ENCODE peak calls at places on chromosomes 13 and 19, in five cellular contexts. W, P, D, H and Q are unnamed samples. For H3K9me3, the result is how much of the 10 kb centered on the place peaks cover.

GRCh38 chr19:33781996-33782395 is 14.7 kb upstream of the KCTD15 start:
- DNase-seq in W (no peak), P (no peak), D (no peak), H (no peak), Q (no peak)

GRCh38 chr19:21256722-21257121 is 72.5 kb downstream of the ZNF708 start:
- DNase-seq in W (no peak), P (no peak), D (peak), H (no peak), Q (no peak)

GRCh38 chr19:52397310-52398090 is at the start of gene ZNF528:
- DNase-seq in W (peak), P (peak), D (peak), H (peak), Q (peak)

GRCh38 chr13:21234537-21234936 is 58.1 kb downstream of the MRPL57 start:
- DNase-seq in W (no peak), P (no peak), D (peak), H (no peak), Q (no peak)

GRCh38 chr19:33677745-33678426 is 56.1 kb downstream of the CHST8 start:
- DNase-seq in W (no peak), P (no peak), D (no peak), H (no peak), Q (no peak)

GRCh38 chr19:52343548-52343947 is 7.5 kb downstream of the ZNF610 start:
- DNase-seq in W (peak), P (peak), D (peak), H (no peak), Q (peak)

GRCh38 chr13:94345374-94346195 is 133.9 kb downstream of the DCT start:
- DNase-seq in W (no peak), P (no peak), D (peak), H (no peak), Q (no peak)

GRCh38 chr19:54938906-54939305 is 8.4 kb downstream of the NLRP7 start:
- DNase-seq in W (no peak), P (no peak), D (no peak), H (no peak), Q (no peak)

GRCh38 chr19:16366433-16367268 is 42.0 kb downstream of the KLF2 start:
- DNase-seq in W (no peak), P (no peak), D (no peak), H (peak), Q (no peak)

GRCh38 chr13:89052699-89053098 is 1381.5 kb downstream of the SLITRK5 start:
- DNase-seq in W (no peak), P (no peak), D (no peak), H (no peak), Q (no peak)

GRCh38 chr13:25187596-25187995 is 15.5 kb upstream of the AMER2 start:
- DNase-seq in W (no peak), P (no peak), D (no peak), H (no peak), Q (no peak)

GRCh38 chr19:45470147-45471081 is 2.6 kb downstream of the FOSB start:
- DNase-seq in W (peak), P (peak), D (no peak), H (peak), Q (peak)

GRCh38 chr13:37984357-37984756 is 114.8 kb upstream of the TRPC4 start:
- DNase-seq in W (no peak), P (no peak), D (peak), H (no peak), Q (no peak)

GRCh38 chr19:4815426-4816387 is 15.8 kb downstream of the TICAM1 start:
- DNase-seq in W (peak), P (peak), D (peak), H (peak), Q (peak)

GRCh38 chr19:33673996-33674395 is 52.2 kb downstream of the CHST8 start:
- DNase-seq in W (no peak), P (no peak), D (no peak), H (no peak), Q (no peak)

GRCh38 chr13:103788061-103788652 is 721.9 kb upstream of the SLC10A2 start:
- DNase-seq in W (no peak), P (no peak), D (peak), H (no peak), Q (no peak)

GRCh38 chr19:49832556-49832955 is 14.5 kb downstream of the MED25 start:
- DNase-seq in W (no peak), P (no peak), D (no peak), H (no peak), Q (no peak)

GRCh38 chr13:65595881-65596280 is 1634.3 kb downstream of the PCDH9 start:
- DNase-seq in W (no peak), P (no peak), D (no peak), H (no peak), Q (no peak)

GRCh38 chr13:38872693-38873092 is 117.9 kb downstream of the STOML3 start:
- DNase-seq in W (no peak), P (no peak), D (peak), H (no peak), Q (peak)

GRCh38 chr13:27966641-27967202 is 2.4 kb downstream of the CDX2 start:
- DNase-seq in W (no peak), P (no peak), D (no peak), H (no peak), Q (no peak)

GRCh38 chr19:46692918-46693722 is 23.8 kb downstream of the PRKD2 start:
- DNase-seq in W (no peak), P (no peak), D (no peak), H (no peak), Q (no peak)

GRCh38 chr13:82436099-82436585 is 1446.1 kb downstream of the SLITRK1 start:
- DNase-seq in W (no peak), P (no peak), D (no peak), H (no peak), Q (no peak)

GRCh38 chr19:582497-583197 is 7.0 kb upstream of the HCN2 start:
- DNase-seq in W (peak), P (no peak), D (no peak), H (peak), Q (no peak)

GRCh38 chr13:99995503-99996176 is 14.1 kb downstream of the ZIC2 start:
- DNase-seq in W (no peak), P (no peak), D (peak), H (no peak), Q (no peak)

GRCh38 chr19:28429356-28429755 is 783.6 kb downstream of the UQCRFS1 start:
- DNase-seq in W (no peak), P (no peak), D (no peak), H (no peak), Q (no peak)

GRCh38 chr13:44249439-44249838 is 124.2 kb upstream of the SERP2 start:
- DNase-seq in W (no peak), P (peak), D (no peak), H (no peak), Q (peak)

GRCh38 chr19:2683430-2683995 is 19.0 kb downstream of the GNG7 start:
- DNase-seq in W (no peak), P (no peak), D (no peak), H (no peak), Q (no peak)
- H3K27ac ChIP-seq in W (no peak), P (no peak), D (no peak), H (no peak), Q (no peak)

GRCh38 chr19:48470281-48470680 is 1.1 kb downstream of the CYTH2 start:
- DNase-seq in W (no peak), P (no peak), D (no peak), H (peak), Q (no peak)
- H3K9me3 ChIP-seq in W (under half), P (under half), D (under half), H (under half), Q (under half)

GRCh38 chr13:50409186-50409585 is 393.9 kb downstream of the KCNRG start:
- DNase-seq in W (no peak), P (no peak), D (no peak), H (no peak), Q (no peak)

GRCh38 chr13:50415428-50415827 is 400.2 kb downstream of the KCNRG start:
- DNase-seq in W (no peak), P (no peak), D (no peak), H (no peak), Q (no peak)

GRCh38 chr13:50410921-50411712 is 395.9 kb downstream of the KCNRG start:
- DNase-seq in W (peak), P (no peak), D (peak), H (no peak), Q (no peak)

GRCh38 chr13:50414640-50415039 is 399.4 kb downstream of the KCNRG start:
- DNase-seq in W (no peak), P (no peak), D (no peak), H (no peak), Q (no peak)

GRCh38 chr13:50412046-50412617 is 396.9 kb downstream of the KCNRG start:
- DNase-seq in W (no peak), P (no peak), D (no peak), H (no peak), Q (no peak)
- H3K27ac ChIP-seq in W (no peak), P (no peak), D (no peak), H (no peak), Q (no peak)

DNA sequence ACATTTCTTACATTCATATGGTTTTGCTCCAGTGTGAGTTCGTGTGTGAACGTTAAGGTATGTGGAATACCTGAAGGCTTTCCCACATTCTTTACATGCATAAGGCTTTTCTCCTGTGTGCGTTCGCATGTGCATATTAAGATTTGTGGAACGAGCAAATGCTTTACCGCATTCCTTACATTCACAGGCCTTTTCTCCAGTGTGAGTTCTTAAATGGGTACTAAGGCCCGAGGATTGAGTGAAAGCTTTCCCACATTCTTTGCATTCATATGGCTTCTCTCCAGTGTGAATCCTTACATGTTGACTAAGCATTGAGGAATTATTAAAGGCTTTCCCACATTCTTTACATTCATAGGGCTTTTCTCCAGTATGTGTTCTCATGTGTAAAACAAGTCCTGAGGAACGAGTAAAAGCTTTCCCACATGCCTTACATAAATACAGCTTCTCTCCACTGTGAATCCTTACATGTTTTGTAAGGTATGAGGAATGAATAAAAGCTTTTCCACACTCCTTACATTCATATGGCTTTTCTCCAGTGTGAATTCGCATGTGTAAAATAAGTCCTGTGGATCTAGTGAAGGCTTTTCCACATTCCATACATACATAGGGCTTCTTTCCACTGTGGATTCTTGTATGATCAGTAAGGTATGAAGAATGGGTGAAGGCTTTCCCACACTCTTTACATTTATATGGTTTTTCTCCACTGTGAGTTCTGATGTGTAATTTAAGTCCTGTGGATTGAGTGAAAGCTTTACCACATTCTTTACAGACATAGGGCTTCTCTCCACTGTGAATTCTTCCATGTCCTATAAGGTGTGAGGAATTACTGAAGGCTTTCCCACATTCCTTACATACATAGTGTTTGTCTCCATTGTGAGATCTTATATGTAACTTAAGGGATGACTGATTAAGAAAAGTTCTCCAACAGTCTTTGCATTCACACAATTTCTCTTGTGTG is 10.7 kb downstream of the ZNF846 start:
- DNase-seq in W (no peak), P (no peak), D (no peak), H (no peak), Q (no peak)
- H3K9me3 ChIP-seq in W (under half), P (under half), D (under half), H (under half), Q (under half)

DNA sequence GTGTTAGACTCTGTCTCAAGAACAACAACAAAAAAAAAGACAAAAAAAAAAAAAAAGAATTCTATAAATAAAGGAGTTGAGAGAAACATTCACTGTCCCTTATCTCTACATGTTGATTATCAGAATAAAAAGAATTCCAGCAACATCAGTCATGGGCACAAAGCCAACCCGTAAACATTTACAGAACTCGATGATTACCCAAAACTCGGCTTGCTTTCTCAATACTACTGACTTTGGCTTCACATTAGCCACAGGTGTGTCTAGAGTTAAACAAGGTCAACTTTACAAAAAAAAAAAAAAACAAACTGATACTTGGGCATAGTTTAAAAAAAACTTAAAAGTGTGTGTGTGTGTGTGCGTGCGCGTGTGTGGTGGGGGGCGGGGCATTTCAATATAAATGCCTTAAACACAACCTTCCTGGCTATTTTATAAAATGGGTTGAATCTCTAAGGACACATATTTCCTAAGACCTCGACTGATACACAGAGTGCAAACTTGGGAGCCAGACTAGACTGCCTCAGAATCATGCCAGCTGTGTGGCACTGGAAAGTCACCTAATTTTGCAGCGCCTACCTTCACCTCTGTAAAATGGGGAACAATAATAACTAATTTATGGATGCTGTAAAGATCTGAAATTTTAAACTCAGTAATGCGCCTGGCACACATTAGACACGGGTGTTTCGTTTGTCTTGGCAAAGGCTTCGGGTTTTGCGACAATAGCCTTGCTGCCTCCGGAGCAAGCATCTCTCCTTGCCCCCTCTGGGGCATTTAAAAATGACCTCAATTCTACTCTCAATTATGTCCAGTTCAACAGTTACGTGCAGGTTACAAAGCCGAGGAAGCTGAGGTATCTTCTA is 925 bp downstream of the EBPL start:
- DNase-seq in W (peak), P (no peak), D (peak), H (no peak), Q (peak)
- H3K27ac ChIP-seq in W (peak), P (no peak), D (peak), H (peak), Q (peak)

GRCh38 chr13:112106467-112107141 is 39.7 kb downstream of the SOX1 start:
- DNase-seq in W (no peak), P (no peak), D (no peak), H (peak), Q (no peak)
- H3K9me3 ChIP-seq in W (under half), P (under half), D (under half), H (under half), Q (under half)

DNA sequence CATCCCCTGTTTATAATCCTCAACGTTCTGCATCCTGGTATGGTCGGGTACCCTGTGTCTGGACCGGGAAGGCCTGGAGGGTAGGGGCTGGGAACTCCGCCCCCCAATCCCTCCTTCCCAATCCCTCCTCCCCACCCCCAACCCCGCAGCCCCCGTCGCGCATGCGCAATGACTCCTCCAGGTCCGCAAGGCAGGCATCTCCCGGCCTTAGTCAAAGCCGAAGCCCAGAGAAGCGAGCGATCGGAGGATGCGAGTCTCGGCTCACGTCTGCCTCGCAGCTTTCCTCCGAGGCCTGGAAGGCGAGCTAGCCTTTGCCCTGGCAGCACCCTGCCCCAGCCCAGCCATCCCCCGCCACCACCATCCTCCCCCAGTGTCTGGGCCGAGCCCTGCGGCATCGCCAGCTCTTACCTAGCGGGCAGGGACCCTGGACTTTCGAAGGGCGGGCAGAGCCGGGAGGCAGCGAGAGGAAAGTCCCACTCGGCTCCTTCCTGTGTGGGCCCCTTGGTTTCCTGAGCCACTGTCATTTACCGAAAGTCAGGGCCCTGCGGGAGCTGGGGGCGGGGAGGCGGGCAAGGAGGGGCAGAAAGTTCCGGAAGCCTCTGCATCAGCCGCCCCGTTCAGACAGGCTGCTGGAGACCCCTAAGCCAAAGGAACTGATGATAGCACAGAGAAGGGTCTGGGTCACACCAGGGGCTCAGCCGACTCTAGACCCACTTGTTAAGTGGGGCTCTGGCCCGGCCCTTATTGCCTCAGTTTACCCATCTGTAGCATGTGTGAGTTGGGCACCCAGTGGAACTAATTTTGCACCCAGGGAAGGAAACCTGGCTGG is at the start of gene JAK3:
- DNase-seq in W (peak), P (peak), D (peak), H (peak), Q (peak)
- H3K27ac ChIP-seq in W (peak), P (peak), D (peak), H (peak), Q (no peak)

DNA sequence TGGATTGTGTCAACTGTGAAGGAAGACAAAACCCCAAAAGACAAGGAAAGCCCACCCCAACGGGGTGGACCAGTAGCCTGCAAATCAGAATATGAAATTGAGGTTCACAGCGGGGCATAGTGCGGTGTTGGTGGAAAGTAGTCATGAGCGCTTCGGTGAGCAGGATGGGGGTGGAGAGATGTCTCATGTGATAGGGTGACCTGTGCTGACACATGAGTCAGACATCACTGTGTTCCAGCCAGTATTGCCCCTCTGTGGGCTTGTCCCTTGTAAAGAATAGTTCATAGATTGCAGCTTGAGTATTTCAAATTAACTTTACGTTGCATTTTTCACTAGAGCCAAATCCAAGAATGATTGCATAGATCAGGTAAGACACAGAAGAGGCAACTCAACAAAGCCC is 7.3 kb downstream of the ZNF69 start:
- DNase-seq in W (no peak), P (no peak), D (no peak), H (no peak), Q (no peak)
- H3K9me3 ChIP-seq in W (under half), P (under half), D (under half), H (under half), Q (under half)